ENCODE peak calls at places on chromosomes 11 and 22, in eight cellular contexts. J is WERI-Rb-1, Z is cardiac muscle cell, P is GM12865, Q is left ventricle myocardium inferior, N is NB4, M is neuronal stem cell, I is sigmoid colon. V is an unnamed sample.
A peak's percentile ranks its signal among the peaks of the same experiment; 100 is the strongest.

GRCh38 chr11:65298655-65299179 is 15.9 kb upstream of the CDC42EP2 start:
- DNase-seq in J (peak; percentile 46), Z (peak; percentile 22), P (no peak), Q (peak; percentile 76), N (no peak), M (no peak), I (peak; percentile 96), V (peak; percentile 90)

GRCh38 chr11:27770576-27770975 is 70.3 kb upstream of the BDNF start:
- DNase-seq in J (no peak), Z (no peak), P (no peak), Q (no peak), N (no peak), M (no peak), I (no peak), V (no peak)

GRCh38 chr11:125123947-125124633 is 12.7 kb upstream of the TMEM218 start:
- DNase-seq in J (peak; percentile 50), Z (peak; percentile 39), P (peak; percentile 76), Q (peak; percentile 32), N (peak; percentile 67), M (no peak), I (no peak), V (no peak)

GRCh38 chr11:107695446-107695845 is 16.4 kb downstream of the SLN start:
- DNase-seq in J (no peak), Z (no peak), P (no peak), Q (no peak), N (no peak), M (no peak), I (no peak), V (no peak)

GRCh38 chr22:19968450-19968891 is 26.9 kb upstream of the TXNRD2 start:
- DNase-seq in J (no peak), Z (no peak), P (no peak), Q (no peak), N (no peak), M (no peak), I (no peak), V (no peak)

GRCh38 chr22:39094717-39095389 is 2.2 kb upstream of the APOBEC3H start:
- DNase-seq in J (no peak), Z (no peak), P (no peak), Q (no peak), N (no peak), M (no peak), I (no peak), V (no peak)

GRCh38 chr11:79794484-79795393 is 353.9 kb upstream of the TENM4 start:
- DNase-seq in J (no peak), Z (no peak), P (no peak), Q (no peak), N (no peak), M (no peak), I (no peak), V (no peak)

GRCh38 chr11:60777572-60777971 is 7.6 kb upstream of the MS4A10 start:
- DNase-seq in J (no peak), Z (no peak), P (no peak), Q (peak; percentile 26), N (no peak), M (no peak), I (no peak), V (no peak)

GRCh38 chr22:23204541-23205157 is 24.3 kb downstream of the BCR start:
- DNase-seq in J (no peak), Z (no peak), P (no peak), Q (peak; percentile 85), N (no peak), M (no peak), I (peak; percentile 79), V (no peak)

GRCh38 chr11:19739872-19740271 is 27.2 kb downstream of the NAV2 start:
- DNase-seq in J (peak; percentile 13), Z (peak; percentile 40), P (no peak), Q (no peak), N (no peak), M (no peak), I (peak; percentile 83), V (peak; percentile 58)

GRCh38 chr11:68040957-68041591 is 2.2 kb downstream of the TCIRG1 start:
- DNase-seq in J (no peak), Z (no peak), P (no peak), Q (no peak), N (no peak), M (no peak), I (peak; percentile 72), V (no peak)

GRCh38 chr11:78838417-78838816 is 263.8 kb upstream of the NARS2 start:
- DNase-seq in J (no peak), Z (no peak), P (no peak), Q (no peak), N (no peak), M (no peak), I (no peak), V (no peak)

GRCh38 chr11:118870396-118871343 is 13.0 kb upstream of the CXCR5 start:
- DNase-seq in J (no peak), Z (peak; percentile 24), P (peak; percentile 76), Q (peak; percentile 52), N (peak; percentile 82), M (no peak), I (peak; percentile 82), V (peak; percentile 94)

GRCh38 chr11:132838621-132839020 is 693.7 kb downstream of the OPCML start:
- DNase-seq in J (no peak), Z (no peak), P (no peak), Q (no peak), N (peak; percentile 37), M (no peak), I (no peak), V (no peak)

GRCh38 chr11:1458340-1459218 is 28.0 kb downstream of the MOB2 start:
- DNase-seq in J (peak; percentile 76), Z (peak; percentile 73), P (no peak), Q (peak; percentile 54), N (peak; percentile 36), M (peak; percentile 35), I (peak; percentile 96), V (peak; percentile 95)

DNA sequence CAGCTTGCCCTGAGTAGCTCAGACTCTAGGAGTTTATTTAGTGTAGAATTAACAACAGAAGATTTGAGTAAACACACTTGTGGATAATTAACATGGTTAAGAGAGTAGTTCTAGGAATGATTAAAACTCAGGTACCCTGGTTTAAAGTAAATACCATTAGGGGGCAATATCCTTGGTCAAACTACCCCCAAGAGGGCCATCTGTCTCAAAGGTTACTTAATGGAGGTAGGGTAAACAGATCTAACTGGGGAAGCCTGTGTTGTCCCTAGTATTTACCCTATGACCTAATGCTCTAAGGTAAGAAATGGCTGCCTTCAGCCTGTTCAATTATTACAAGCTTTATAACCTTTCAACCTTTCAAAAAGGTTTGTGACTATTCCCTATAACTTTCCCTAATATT is 10.6 kb upstream of the GLYATL1 start:
- DNase-seq in J (no peak), Z (no peak), P (no peak), Q (no peak), N (no peak), M (no peak), I (no peak), V (no peak)
- H3K4me3 ChIP-seq in J (no peak overlapping the region), Z (no peak overlapping the region), P (no peak overlapping the region), Q (no peak overlapping the region), N (no peak overlapping the region), M (no peak overlapping the region), I (no peak overlapping the region), V (no peak overlapping the region)

DNA sequence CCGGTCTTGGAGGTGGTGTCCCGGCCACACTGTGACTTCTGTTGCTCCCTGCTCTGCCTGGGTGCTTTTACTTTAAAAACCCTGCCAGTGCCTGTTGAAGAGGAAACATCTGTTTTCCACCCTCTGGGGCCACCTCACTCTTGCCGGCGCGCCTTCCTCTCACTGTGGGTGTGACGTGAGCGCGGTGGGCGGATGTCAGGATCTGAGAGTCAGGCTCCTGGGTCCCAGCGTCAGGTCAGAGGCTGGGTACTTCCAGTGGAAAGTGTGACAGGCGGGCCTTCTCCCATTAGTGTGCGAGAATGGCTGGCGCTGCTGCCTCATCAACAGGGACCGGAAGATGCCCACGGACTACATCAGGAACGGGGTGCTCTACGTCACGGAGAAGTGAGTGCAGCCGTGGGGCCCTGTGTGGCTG is 54.2 kb downstream of the GRAMD4 start:
- DNase-seq in J (no peak), Z (no peak), P (peak; percentile 41), Q (peak; percentile 66), N (no peak), M (no peak), I (peak; percentile 83), V (no peak)
- H3K4me3 ChIP-seq in J (no peak overlapping the region), Z (no peak overlapping the region), P (no peak overlapping the region), Q (peak overlapping the region; percentile 56), N (no peak overlapping the region), M (no peak overlapping the region), I (no peak overlapping the region), V (no peak overlapping the region)

GRCh38 chr11:47858169-47858543 is 10.0 kb upstream of the NUP160 start:
- DNase-seq in J (no peak), Z (no peak), P (no peak), Q (no peak), N (no peak), M (no peak), I (no peak), V (no peak)

GRCh38 chr11:47856186-47856585 is 8.0 kb upstream of the NUP160 start:
- DNase-seq in J (no peak), Z (no peak), P (peak; percentile 42), Q (no peak), N (no peak), M (no peak), I (no peak), V (no peak)

GRCh38 chr11:47854667-47855066 is 6.5 kb upstream of the NUP160 start:
- DNase-seq in J (no peak), Z (no peak), P (peak; percentile 71), Q (no peak), N (no peak), M (no peak), I (no peak), V (no peak)

GRCh38 chr11:47860526-47860925 is 12.4 kb upstream of the NUP160 start:
- DNase-seq in J (no peak), Z (no peak), P (no peak), Q (no peak), N (no peak), M (no peak), I (no peak), V (no peak)

GRCh38 chr11:47857485-47858168 is 9.5 kb upstream of the NUP160 start:
- DNase-seq in J (no peak), Z (no peak), P (peak; percentile 62), Q (no peak), N (no peak), M (no peak), I (no peak), V (no peak)
- H3K4me3 ChIP-seq in J (no peak overlapping the region), Z (no peak overlapping the region), P (no peak overlapping the region), Q (no peak overlapping the region), N (no peak overlapping the region), M (no peak overlapping the region), I (no peak overlapping the region), V (no peak overlapping the region)

DNA sequence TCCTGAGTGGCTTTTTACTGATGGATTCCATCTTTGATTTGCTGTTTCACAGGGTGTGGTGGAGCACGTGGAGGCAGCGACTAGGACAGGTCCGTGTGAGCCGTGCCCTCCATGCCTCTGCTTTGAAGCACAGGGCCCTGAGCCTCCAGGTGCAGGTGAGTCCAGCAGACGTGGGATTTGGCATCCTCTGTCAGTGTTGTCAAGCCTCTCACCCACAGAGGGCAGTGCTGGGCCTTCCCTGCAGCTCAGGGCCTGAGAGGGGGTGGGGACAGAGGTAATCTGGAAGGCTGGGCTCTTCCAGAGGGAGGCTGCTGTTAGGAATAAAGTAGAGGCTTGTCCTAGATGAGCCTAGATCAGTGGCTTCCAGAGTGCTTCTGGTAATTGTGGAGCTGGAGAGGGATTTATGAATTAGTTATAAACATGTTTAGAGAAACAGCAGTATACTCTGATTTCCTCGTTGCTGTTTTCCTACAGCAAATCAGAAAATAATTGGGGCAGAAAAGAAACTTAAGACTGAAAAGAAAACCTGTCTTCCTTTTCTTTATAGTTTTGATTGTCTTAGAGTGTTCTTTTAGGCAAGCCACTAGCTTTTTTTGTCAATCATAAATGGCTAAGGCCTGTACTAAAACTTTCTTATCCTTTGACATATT is 65.0 kb downstream of the SFI1 start:
- DNase-seq in J (peak; percentile 95), Z (peak; percentile 89), P (peak; percentile 71), Q (peak; percentile 61), N (peak; percentile 52), M (peak; percentile 63), I (peak; percentile 87), V (peak; percentile 76)
- H3K4me3 ChIP-seq in J (no peak overlapping the region), Z (no peak overlapping the region), P (no peak overlapping the region), Q (no peak overlapping the region), N (no peak overlapping the region), M (no peak overlapping the region), I (no peak overlapping the region), V (no peak overlapping the region)